ENCODE peak calls at places on chromosomes 16 and 17, in four cellular contexts. One of them, this sample, is unnamed.

GRCh38 chr16:7513429-7513828 is 180.8 kb downstream of the RBFOX1 start:
- DNase-seq in HCEC 1CT: no peak
- DNase-seq in stomach: no peak
- DNase-seq in nephron progenitor cell: no peak
- DNase-seq in this sample: peak

GRCh38 chr17:58304735-58305486 is 23.7 kb downstream of the TSPOAP1 start:
- DNase-seq in HCEC 1CT: no peak
- DNase-seq in nephron progenitor cell: no peak
- DNase-seq in stomach: peak
- DNase-seq in this sample: no peak

GRCh38 chr16:1706386-1707192 is 594 bp downstream of the MAPK8IP3 start:
- DNase-seq in HCEC 1CT: peak
- DNase-seq in nephron progenitor cell: peak
- DNase-seq in stomach: no peak
- DNase-seq in this sample: peak

GRCh38 chr17:31491794-31492171 is 100.3 kb downstream of the RAB11FIP4 start:
- DNase-seq in HCEC 1CT: no peak
- DNase-seq in nephron progenitor cell: no peak
- DNase-seq in stomach: no peak
- DNase-seq in this sample: peak

GRCh38 chr16:88630433-88630832 is 7.9 kb upstream of the IL17C start:
- DNase-seq in nephron progenitor cell: no peak
- DNase-seq in HCEC 1CT: no peak
- DNase-seq in stomach: no peak
- DNase-seq in this sample: no peak

GRCh38 chr17:4250887-4251286 is 12.9 kb downstream of the ANKFY1 start:
- DNase-seq in nephron progenitor cell: no peak
- DNase-seq in HCEC 1CT: no peak
- DNase-seq in stomach: no peak
- DNase-seq in this sample: no peak

GRCh38 chr16:12265168-12265567 is 288.6 kb downstream of the SNX29 start:
- DNase-seq in nephron progenitor cell: no peak
- DNase-seq in stomach: no peak
- DNase-seq in HCEC 1CT: no peak
- DNase-seq in this sample: no peak

GRCh38 chr17:62968445-62968923 is 2.4 kb downstream of the TANC2 start:
- DNase-seq in HCEC 1CT: peak
- DNase-seq in nephron progenitor cell: peak
- DNase-seq in stomach: peak
- DNase-seq in this sample: peak

GRCh38 chr16:75252946-75253911 is 1.8 kb upstream of the BCAR1 start:
- DNase-seq in nephron progenitor cell: peak
- DNase-seq in HCEC 1CT: peak
- DNase-seq in stomach: no peak
- DNase-seq in this sample: peak

GRCh38 chr17:75688209-75688771 is 21.2 kb downstream of the SAP30BP start:
- DNase-seq in stomach: peak
- DNase-seq in HCEC 1CT: no peak
- DNase-seq in nephron progenitor cell: no peak
- DNase-seq in this sample: no peak

GRCh38 chr17:82863941-82864720 is 24.3 kb upstream of the ZNF750 start:
- DNase-seq in stomach: peak
- DNase-seq in HCEC 1CT: peak
- DNase-seq in nephron progenitor cell: no peak
- DNase-seq in this sample: no peak

GRCh38 chr16:19071811-19072777 is 4.7 kb downstream of the COQ7 start:
- DNase-seq in nephron progenitor cell: peak
- DNase-seq in stomach: peak
- DNase-seq in HCEC 1CT: peak
- DNase-seq in this sample: peak

GRCh38 chr17:34997355-34997862 is 17.1 kb downstream of the LIG3 start:
- DNase-seq in nephron progenitor cell: no peak
- DNase-seq in stomach: peak
- DNase-seq in HCEC 1CT: no peak
- DNase-seq in this sample: peak

GRCh38 chr16:12417051-12417818 is 386.5 kb downstream of the CPPED1 start:
- DNase-seq in HCEC 1CT: no peak
- DNase-seq in stomach: no peak
- DNase-seq in nephron progenitor cell: no peak
- DNase-seq in this sample: no peak

GRCh38 chr16:11570258-11570657 is 16.5 kb downstream of the LITAF start:
- DNase-seq in HCEC 1CT: no peak
- DNase-seq in stomach: no peak
- DNase-seq in nephron progenitor cell: no peak
- DNase-seq in this sample: no peak

GRCh38 chr17:13477180-13477611 is 124.5 kb downstream of the HS3ST3A1 start:
- DNase-seq in HCEC 1CT: peak
- DNase-seq in stomach: no peak
- DNase-seq in nephron progenitor cell: no peak
- DNase-seq in this sample: no peak

GRCh38 chr17:19716108-19717030 is at the start of gene SLC47A2:
- DNase-seq in nephron progenitor cell: no peak
- DNase-seq in HCEC 1CT: no peak
- DNase-seq in stomach: no peak
- DNase-seq in this sample: peak

GRCh38 chr17:8474826-8475225 is 39.1 kb downstream of the NDEL1 start:
- DNase-seq in nephron progenitor cell: no peak
- DNase-seq in stomach: no peak
- DNase-seq in HCEC 1CT: no peak
- DNase-seq in this sample: no peak

GRCh38 chr17:50947844-50948514 is 81.8 kb upstream of the TOB1 start:
- DNase-seq in stomach: peak
- DNase-seq in HCEC 1CT: no peak
- DNase-seq in nephron progenitor cell: no peak
- DNase-seq in this sample: no peak